ENCODE peak calls at places on chromosomes 11 and 22, in six cellular contexts. A is dorsolateral prefrontal cortex, C is PC-9, S is IMR-90, O is mesendoderm, F is heart right ventricle. N is an unnamed sample.

GRCh38 chr22:30906946-30907345 is 61.6 kb downstream of the MORC2 start:
- DNase-seq in C (no peak), F (no peak), A (no peak), S (no peak), O (no peak), N (no peak)

GRCh38 chr22:31532060-31532459 is 35.7 kb downstream of the SFI1 start:
- DNase-seq in O (no peak), S (peak; percentile 3), F (no peak), A (no peak), C (no peak), N (no peak)

GRCh38 chr22:31944700-31945477 is 554 bp downstream of the YWHAH start:
- DNase-seq in A (peak; percentile 58), O (peak; percentile 41), C (no peak), F (peak; percentile 64), S (no peak), N (peak; percentile 89)

GRCh38 chr22:27480487-27480886 is 321.1 kb downstream of the MN1 start:
- DNase-seq in S (no peak), C (peak; percentile 13), F (no peak), A (peak; percentile 65), O (peak; percentile 53), N (no peak)

GRCh38 chr11:9664276-9665171 is 647 bp downstream of the SWAP70 start:
- DNase-seq in F (peak; percentile 39), A (no peak), S (peak; percentile 34), C (peak; percentile 38), O (peak; percentile 80), N (peak; percentile 30)

GRCh38 chr11:64722141-64723050 is 601 bp downstream of the NRXN2 start:
- DNase-seq in O (no peak), F (no peak), S (no peak), C (no peak), A (no peak), N (peak; percentile 52)

GRCh38 chr22:31556627-31557203 is 60.4 kb downstream of the SFI1 start:
- DNase-seq in F (no peak), A (no peak), C (peak; percentile 4), O (peak; percentile 41), S (peak; percentile 46), N (no peak)

GRCh38 chr11:112723676-112724075 is 237.5 kb upstream of the NCAM1 start:
- DNase-seq in A (no peak), C (no peak), S (no peak), F (no peak), O (no peak), N (no peak)

GRCh38 chr22:24016156-24016555 is 5.1 kb downstream of the CABIN1 start:
- DNase-seq in F (no peak), A (no peak), O (no peak), S (no peak), C (no peak), N (no peak)

GRCh38 chr11:47467372-47467771 is 18.4 kb upstream of the RAPSN start:
- DNase-seq in F (no peak), A (no peak), O (no peak), S (no peak), C (peak; percentile 43), N (no peak)

GRCh38 chr11:19253149-19253540 is 12.4 kb upstream of the E2F8 start:
- DNase-seq in S (no peak), O (no peak), A (no peak), F (no peak), C (no peak), N (no peak)

GRCh38 chr11:17410606-17411379 is 22.3 kb upstream of the KCNJ11 start:
- DNase-seq in O (no peak), S (no peak), F (no peak), A (no peak), C (no peak), N (no peak)

GRCh38 chr11:70526116-70527045 is 128.1 kb downstream of the CTTN start:
- DNase-seq in F (no peak), C (no peak), S (no peak), O (no peak), A (no peak), N (peak; percentile 14)

GRCh38 chr11:133978816-133979215 is 22.0 kb upstream of the IGSF9B start:
- DNase-seq in F (no peak), S (peak; percentile 3), A (no peak), C (no peak), O (no peak), N (no peak)

GRCh38 chr11:61728940-61729219 is 23.6 kb upstream of the MYRF start:
- DNase-seq in F (no peak), A (no peak), S (peak; percentile 50), O (no peak), C (peak; percentile 82), N (no peak)

GRCh38 chr11:118658372-118659313 is 20.8 kb downstream of the TREH start:
- DNase-seq in A (no peak), C (no peak), S (no peak), F (no peak), O (peak; percentile 34), N (peak; percentile 74)

GRCh38 chr11:110481523-110481922 is 51.8 kb downstream of the FDX1 start:
- DNase-seq in O (no peak), C (no peak), S (no peak), F (no peak), A (no peak), N (no peak)

GRCh38 chr22:44445307-44445680 is 52.7 kb downstream of the RTL6 start:
- DNase-seq in F (no peak), C (no peak), S (no peak), A (peak; percentile 35), O (no peak), N (no peak)

GRCh38 chr11:122852071-122852831 is 14.0 kb downstream of the CRTAM start:
- DNase-seq in C (no peak), F (no peak), A (peak; percentile 45), S (peak; percentile 53), O (no peak), N (no peak)

GRCh38 chr11:84383571-84383970 is 1097.4 kb upstream of the CCDC90B start:
- DNase-seq in F (no peak), C (no peak), A (no peak), S (no peak), O (no peak), N (no peak)

GRCh38 chr11:117519170-117519569 is 191.5 kb downstream of the CEP164 start:
- DNase-seq in C (no peak), O (no peak), A (no peak), S (no peak), F (no peak), N (no peak)

GRCh38 chr11:128187829-128188228 is 399.5 kb downstream of the ETS1 start:
- DNase-seq in C (no peak), O (no peak), S (peak; percentile 48), A (no peak), F (no peak), N (no peak)

GRCh38 chr11:112590778-112591177 is 330.1 kb upstream of the PLET1 start:
- DNase-seq in F (no peak), C (no peak), O (no peak), S (no peak), A (no peak), N (no peak)

GRCh38 chr11:68690671-68691401 is 6.5 kb downstream of the GAL start:
- DNase-seq in F (no peak), O (no peak), C (no peak), S (no peak), A (no peak), N (no peak)

GRCh38 chr11:68689737-68690625 is 5.6 kb downstream of the GAL start:
- DNase-seq in S (no peak), A (no peak), O (peak; percentile 65), C (no peak), F (no peak), N (no peak)

GRCh38 chr11:68687986-68688385 is 3.6 kb downstream of the GAL start:
- DNase-seq in O (no peak), A (no peak), F (no peak), S (no peak), C (no peak), N (no peak)

GRCh38 chr11:68686486-68686885 is 2.1 kb downstream of the GAL start:
- DNase-seq in F (no peak), C (no peak), A (no peak), O (no peak), S (no peak), N (no peak)

GRCh38 chr11:68688881-68689280 is 4.5 kb downstream of the GAL start:
- DNase-seq in O (no peak), A (no peak), S (no peak), F (no peak), C (no peak), N (no peak)
- H3K27me3 ChIP-seq in O (no peaks in the 10 kb centered on the region), A (peaks cover 20% of the 10 kb centered on the region), S (peaks cover 54% of the 10 kb centered on the region), F (peaks cover 73% of the 10 kb centered on the region), C (peaks cover 17% of the 10 kb centered on the region), N (no peaks in the 10 kb centered on the region)

GRCh38 chr11:130160460-130161090 is 993 bp downstream of the ST14 start:
- DNase-seq in F (no peak), O (peak; percentile 28), C (no peak), A (no peak), S (no peak), N (no peak)
- H3K4me3 ChIP-seq in F (no peak overlapping the region), O (peak overlapping the region; percentile 27), C (peak overlapping the region; percentile 100), A (peak overlapping the region; percentile 26), S (no peak overlapping the region), N (no peak overlapping the region)

GRCh38 chr22:19448739-19449421 is 1.4 kb upstream of the C22orf39 start:
- DNase-seq in F (no peak), C (no peak), A (no peak), O (peak; percentile 31), S (no peak), N (no peak)

GRCh38 chr22:19447388-19448075 is at the start of gene C22orf39:
- DNase-seq in F (peak; percentile 95), S (peak; percentile 92), O (peak; percentile 98), A (peak; percentile 95), C (peak; percentile 81), N (peak; percentile 93)

GRCh38 chr22:19446603-19447387 is 716 bp downstream of the C22orf39 start:
- DNase-seq in F (no peak), C (no peak), A (no peak), S (no peak), O (peak; percentile 70), N (no peak)

GRCh38 chr22:19449422-19449767 is 1.9 kb upstream of the C22orf39 start:
- DNase-seq in F (no peak), C (no peak), A (no peak), O (no peak), S (no peak), N (no peak)

GRCh38 chr22:19448076-19448607 is 631 bp upstream of the C22orf39 start:
- DNase-seq in C (peak; percentile 10), O (peak; percentile 82), F (peak; percentile 27), S (peak; percentile 43), A (no peak), N (no peak)
- H3K27ac ChIP-seq in C (peak overlapping the region; percentile 32), O (peak overlapping the region; percentile 29), F (peak overlapping the region; percentile 92), S (peak overlapping the region; percentile 67), A (peak overlapping the region; percentile 66), N (peak overlapping the region; percentile 82)

GRCh38 chr11:76205252-76206076 is 838 bp downstream of the WNT11 start:
- DNase-seq in O (peak; percentile 60), S (no peak), C (no peak), A (no peak), F (no peak), N (peak; percentile 13)
- H3K27me3 ChIP-seq in O (peaks cover 38% of the 10 kb centered on the region), S (peaks cover 78% of the 10 kb centered on the region), C (peaks cover 12% of the 10 kb centered on the region), A (peaks cover 8% of the 10 kb centered on the region), F (no peaks in the 10 kb centered on the region), N (no peaks in the 10 kb centered on the region)

N was measured in right cardiac atrium.